ENCODE peak calls at places on chromosomes 16 and 17, in ten cellular contexts. K, O, A, B, R, C, L, N, Z and W are unnamed samples.

GRCh38 chr16:46866286-46866685 is 17.9 kb upstream of the GPT2 start:
- DNase-seq in K (no peak), O (no peak), A (no peak), B (no peak), R (no peak), C (no peak), L (no peak), N (no peak), Z (no peak), W (no peak)

GRCh38 chr16:88962478-88963152 is 14.4 kb downstream of the CBFA2T3 start:
- DNase-seq in K (no peak), O (no peak), A (no peak), B (no peak), R (no peak), C (no peak), L (no peak), N (no peak), Z (no peak), W (no peak)

GRCh38 chr17:41178843-41179616 is 1.0 kb upstream of the KRTAP4-2 start:
- DNase-seq in K (no peak), O (no peak), A (peak), B (no peak), R (no peak), C (no peak), L (no peak), N (no peak), Z (peak), W (no peak)

GRCh38 chr17:79946352-79947231 is 89.1 kb downstream of the TBC1D16 start:
- DNase-seq in K (no peak), O (no peak), A (no peak), B (no peak), R (peak), C (peak), L (peak), N (no peak), Z (no peak), W (no peak)

GRCh38 chr16:27698746-27699145 is 148.8 kb downstream of the KATNIP start:
- DNase-seq in K (no peak), O (no peak), A (no peak), B (no peak), R (no peak), C (no peak), L (no peak), N (no peak), Z (no peak), W (no peak)

GRCh38 chr17:55962931-55963378 is 190.3 kb upstream of the ANKFN1 start:
- DNase-seq in K (no peak), O (no peak), A (no peak), B (no peak), R (no peak), C (peak), L (no peak), N (no peak), Z (no peak), W (no peak)

GRCh38 chr16:31412750-31413149 is 15.4 kb downstream of the COX6A2 start:
- DNase-seq in K (no peak), O (no peak), A (no peak), B (no peak), R (no peak), C (no peak), L (no peak), N (no peak), Z (no peak), W (no peak)

GRCh38 chr17:63445571-63446217 is 412 bp downstream of the CYB561 start:
- DNase-seq in K (no peak), O (no peak), A (peak), B (peak), R (peak), C (no peak), L (peak), N (peak), Z (no peak), W (peak)

GRCh38 chr16:46916980-46917379 is 32.8 kb downstream of the GPT2 start:
- DNase-seq in K (no peak), O (no peak), A (no peak), B (peak), R (no peak), C (no peak), L (no peak), N (peak), Z (peak), W (no peak)

GRCh38 chr17:33012522-33013033 is 20.9 kb downstream of the SPACA3 start:
- DNase-seq in K (peak), O (peak), A (peak), B (no peak), R (no peak), C (no peak), L (no peak), N (peak), Z (peak), W (peak)

GRCh38 chr16:8109510-8110369 is 480.6 kb downstream of the TMEM114 start:
- DNase-seq in K (no peak), O (no peak), A (no peak), B (no peak), R (no peak), C (no peak), L (no peak), N (no peak), Z (no peak), W (no peak)

GRCh38 chr17:41697122-41697962 is 8.7 kb downstream of the EIF1 start:
- DNase-seq in K (no peak), O (no peak), A (no peak), B (no peak), R (no peak), C (peak), L (no peak), N (peak), Z (peak), W (no peak)

GRCh38 chr17:44989552-44990138 is 21.5 kb upstream of the C1QL1 start:
- DNase-seq in K (no peak), O (no peak), A (no peak), B (no peak), R (no peak), C (no peak), L (no peak), N (no peak), Z (no peak), W (no peak)

GRCh38 chr17:29039764-29040598 is 3.0 kb upstream of the PIPOX start:
- DNase-seq in K (peak), O (no peak), A (peak), B (no peak), R (no peak), C (no peak), L (no peak), N (peak), Z (peak), W (peak)

GRCh38 chr17:9223531-9223930 is 202.2 kb downstream of the NTN1 start:
- DNase-seq in K (no peak), O (no peak), A (no peak), B (no peak), R (no peak), C (no peak), L (no peak), N (no peak), Z (no peak), W (no peak)

GRCh38 chr17:77394540-77395295 is 253.9 kb downstream of the SEC14L1 start:
- DNase-seq in K (no peak), O (no peak), A (no peak), B (peak), R (no peak), C (no peak), L (no peak), N (peak), Z (no peak), W (no peak)

GRCh38 chr16:82751020-82751419 is 124.3 kb downstream of the CDH13 start:
- DNase-seq in K (no peak), O (no peak), A (no peak), B (no peak), R (no peak), C (no peak), L (no peak), N (no peak), Z (no peak), W (no peak)

GRCh38 chr16:30482366-30482765 is 9.8 kb downstream of the ITGAL start:
- DNase-seq in K (no peak), O (no peak), A (no peak), B (peak), R (no peak), C (no peak), L (no peak), N (peak), Z (no peak), W (no peak)

GRCh38 chr17:77356109-77356689 is 215.4 kb downstream of the SEC14L1 start:
- DNase-seq in K (no peak), O (no peak), A (no peak), B (peak), R (peak), C (no peak), L (no peak), N (no peak), Z (peak), W (peak)

GRCh38 chr17:16953347-16953746 is 18.6 kb downstream of the TNFRSF13B start:
- DNase-seq in K (no peak), O (no peak), A (no peak), B (no peak), R (no peak), C (no peak), L (no peak), N (no peak), Z (no peak), W (no peak)

GRCh38 chr16:50776042-50776441 is 34.2 kb downstream of the CYLD start:
- DNase-seq in K (no peak), O (no peak), A (no peak), B (no peak), R (no peak), C (no peak), L (no peak), N (no peak), Z (no peak), W (no peak)

GRCh38 chr17:55424893-55425540 is 3.4 kb upstream of the MMD start:
- DNase-seq in K (no peak), O (no peak), A (no peak), B (no peak), R (no peak), C (no peak), L (no peak), N (no peak), Z (no peak), W (no peak)

GRCh38 chr16:23535901-23536300 is 21.2 kb downstream of the EARS2 start:
- DNase-seq in K (no peak), O (no peak), A (no peak), B (no peak), R (no peak), C (no peak), L (no peak), N (no peak), Z (no peak), W (no peak)

GRCh38 chr16:64311241-64311640 is 810.6 kb downstream of the CDH11 start:
- DNase-seq in K (no peak), O (no peak), A (no peak), B (no peak), R (no peak), C (no peak), L (no peak), N (peak), Z (peak), W (no peak)

GRCh38 chr17:49516190-49516589 is 21.1 kb downstream of the NGFR start:
- DNase-seq in K (no peak), O (no peak), A (no peak), B (no peak), R (no peak), C (no peak), L (no peak), N (no peak), Z (peak), W (no peak)

GRCh38 chr17:43219746-43220380 is 8.2 kb downstream of the TMEM106A start:
- DNase-seq in K (no peak), O (no peak), A (no peak), B (no peak), R (no peak), C (no peak), L (no peak), N (no peak), Z (no peak), W (no peak)

GRCh38 chr16:73329363-73330306 is 281.7 kb upstream of the ZFHX3 start:
- DNase-seq in K (no peak), O (no peak), A (no peak), B (no peak), R (no peak), C (no peak), L (no peak), N (no peak), Z (no peak), W (no peak)

GRCh38 chr17:2398655-2399571 is 1.9 kb downstream of the MNT start:
- DNase-seq in K (peak), O (no peak), A (no peak), B (no peak), R (peak), C (peak), L (no peak), N (peak), Z (peak), W (peak)

GRCh38 chr17:50199651-50200446 is 1.6 kb downstream of the COL1A1 start:
- DNase-seq in K (peak), O (no peak), A (peak), B (peak), R (peak), C (peak), L (peak), N (peak), Z (peak), W (peak)

GRCh38 chr16:3458852-3459361 is 15.4 kb downstream of the NAA60 start:
- DNase-seq in K (no peak), O (no peak), A (no peak), B (no peak), R (no peak), C (no peak), L (no peak), N (no peak), Z (peak), W (no peak)

GRCh38 chr17:27264068-27264812 is 29.7 kb upstream of the WSB1 start:
- DNase-seq in K (no peak), O (no peak), A (no peak), B (no peak), R (no peak), C (no peak), L (no peak), N (no peak), Z (no peak), W (no peak)

GRCh38 chr17:64974750-64975317 is 55.6 kb upstream of the LRRC37A3 start:
- DNase-seq in K (no peak), O (no peak), A (peak), B (no peak), R (no peak), C (no peak), L (no peak), N (no peak), Z (no peak), W (no peak)

GRCh38 chr16:49742428-49743205 is 113.3 kb downstream of the ZNF423 start:
- DNase-seq in K (no peak), O (no peak), A (no peak), B (no peak), R (no peak), C (no peak), L (peak), N (no peak), Z (no peak), W (no peak)

GRCh38 chr17:67467500-67468481 is 90.7 kb downstream of the PITPNC1 start:
- DNase-seq in K (no peak), O (no peak), A (no peak), B (no peak), R (no peak), C (no peak), L (no peak), N (no peak), Z (no peak), W (no peak)

DNA sequence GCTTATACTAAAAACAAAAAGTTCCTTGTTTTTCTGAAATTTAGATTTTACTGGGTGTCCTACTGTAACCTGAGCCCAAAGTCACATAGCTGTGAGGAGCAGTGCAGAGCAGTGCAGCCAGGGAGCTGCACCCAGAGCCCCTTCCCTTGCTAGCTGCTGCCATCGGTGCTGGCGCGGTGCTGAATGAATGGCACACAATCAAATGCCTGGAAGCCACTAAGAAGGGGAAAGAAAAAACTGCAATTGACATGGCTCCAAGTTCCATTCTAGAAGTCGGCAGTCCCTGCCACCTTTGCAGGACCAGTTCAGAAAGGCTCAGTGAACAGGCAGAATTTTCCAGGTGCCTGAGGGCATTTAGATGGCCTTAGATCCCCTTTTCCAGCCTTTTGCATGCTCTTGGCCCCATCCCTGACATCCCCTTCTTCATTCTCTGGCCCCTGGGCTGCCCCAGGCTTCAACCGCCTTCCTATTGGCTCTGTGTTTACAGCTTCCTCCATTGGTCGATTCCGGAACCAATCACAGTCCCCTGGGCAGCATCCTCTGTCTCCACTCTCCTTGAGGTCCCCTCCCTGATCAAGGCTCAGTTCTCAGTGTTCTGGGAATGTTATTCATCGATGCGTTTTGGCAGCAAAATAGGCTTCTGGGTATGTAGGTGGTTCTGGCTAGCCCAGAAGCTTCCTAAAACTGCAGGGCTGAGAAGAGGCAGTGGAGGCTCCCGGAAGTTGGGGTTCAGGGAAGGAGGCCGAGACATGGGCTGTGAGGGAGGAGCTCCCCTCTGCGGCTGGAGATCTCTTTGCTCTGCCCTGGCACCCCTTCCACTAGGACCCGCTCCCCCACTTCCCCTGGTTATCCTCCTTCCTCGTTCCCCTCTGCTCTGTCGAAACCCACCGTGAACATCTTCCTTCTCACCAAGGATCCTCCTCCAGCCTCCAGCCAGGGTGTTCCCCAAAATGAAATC is 37.9 kb downstream of the ATP2C2 start:
- DNase-seq in K (no peak), O (no peak), A (no peak), B (no peak), R (no peak), C (no peak), L (no peak), N (no peak), Z (no peak), W (no peak)
- TF ChIP-seq CTCF in K (no peak), O (no peak), A (no peak), B (no peak), R (no peak), C (no peak), L (no peak), N (no peak), Z (no peak), W (no peak)

GRCh38 chr17:51641999-51642398 is 381.7 kb downstream of the UTP18 start:
- DNase-seq in K (no peak), O (no peak), A (no peak), B (no peak), R (no peak), C (no peak), L (no peak), N (no peak), Z (no peak), W (no peak)

GRCh38 chr17:51638909-51639308 is 378.6 kb downstream of the UTP18 start:
- DNase-seq in K (no peak), O (no peak), A (no peak), B (no peak), R (no peak), C (no peak), L (no peak), N (no peak), Z (no peak), W (no peak)

GRCh38 chr17:51636291-51636690 is 375.9 kb downstream of the UTP18 start:
- DNase-seq in K (no peak), O (no peak), A (no peak), B (peak), R (no peak), C (no peak), L (no peak), N (no peak), Z (no peak), W (no peak)

GRCh38 chr17:51643702-51644490 is 383.6 kb downstream of the UTP18 start:
- DNase-seq in K (no peak), O (no peak), A (peak), B (no peak), R (no peak), C (no peak), L (no peak), N (no peak), Z (no peak), W (peak)

DNA sequence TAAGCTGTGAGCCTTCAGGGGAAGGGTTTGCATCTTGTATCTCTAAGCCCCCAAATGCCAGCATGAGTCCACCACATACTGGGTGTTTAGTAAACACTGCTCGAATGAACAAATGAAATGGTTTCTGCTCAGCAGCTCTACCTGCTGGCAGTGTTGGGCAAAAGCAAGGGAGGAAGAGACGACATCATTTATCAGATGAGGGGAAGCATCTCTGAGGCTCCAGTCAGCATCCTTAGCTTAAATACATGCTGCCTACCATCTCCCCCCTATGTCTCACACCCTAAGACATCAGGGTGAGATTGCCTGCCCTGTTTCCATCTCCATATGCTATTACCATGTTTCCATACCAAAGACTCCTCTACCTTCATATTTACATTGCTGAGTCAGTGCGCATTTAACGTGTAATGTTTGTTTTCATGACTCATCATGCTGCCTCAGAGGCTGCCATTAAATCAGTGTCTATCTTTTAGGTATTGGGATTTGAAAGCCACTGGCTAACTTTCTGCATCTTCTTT is 379.8 kb downstream of the UTP18 start:
- DNase-seq in K (no peak), O (no peak), A (peak), B (peak), R (no peak), C (no peak), L (no peak), N (no peak), Z (peak), W (peak)
- TF ChIP-seq CTCF in K (no peak), O (no peak), A (peak), B (peak), R (no peak), C (peak), L (peak), N (no peak), Z (no peak), W (no peak)

GRCh38 chr17:18043491-18043890 is 4.3 kb downstream of the GID4 start:
- DNase-seq in K (no peak), O (no peak), A (no peak), B (peak), R (no peak), C (no peak), L (no peak), N (peak), Z (peak), W (no peak)
- TF ChIP-seq CTCF in K (peak), O (peak), A (peak), B (peak), R (no peak), C (peak), L (no peak), N (peak), Z (no peak), W (peak)

DNA sequence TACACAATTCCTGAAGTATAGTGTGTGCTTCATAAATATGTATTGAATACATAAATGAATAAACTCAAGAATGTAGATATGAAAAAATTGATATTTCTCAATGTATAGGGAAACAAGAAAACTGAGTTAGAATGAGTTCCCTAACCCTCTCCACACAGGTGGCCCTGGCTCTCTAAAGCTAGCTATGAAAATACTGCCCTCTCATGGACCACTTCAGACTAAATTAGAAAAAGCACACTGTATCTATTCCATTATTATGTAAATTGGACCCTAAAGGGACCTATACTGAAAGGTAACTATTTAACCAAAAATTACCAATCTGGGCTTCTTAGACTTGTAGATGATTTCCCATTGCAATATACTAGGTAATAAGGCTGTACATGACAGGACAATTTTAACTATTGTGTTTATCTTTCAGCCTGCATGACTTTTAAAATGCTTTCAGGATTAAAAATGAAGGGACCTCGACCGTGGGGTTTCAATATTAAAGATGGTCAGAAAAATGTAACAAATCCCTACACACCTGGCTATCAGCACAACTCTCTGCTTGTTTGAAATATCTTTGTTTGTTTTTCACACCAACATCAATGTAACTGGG is 672.5 kb upstream of the KIF2B start:
- DNase-seq in K (no peak), O (no peak), A (no peak), B (no peak), R (no peak), C (no peak), L (no peak), N (peak), Z (no peak), W (peak)
- TF ChIP-seq CTCF in K (peak), O (no peak), A (peak), B (no peak), R (no peak), C (no peak), L (peak), N (peak), Z (no peak), W (no peak)